ENCODE peak calls at places on chromosomes 13 and 19, in five cellular contexts. D is AG09319; J is midbrain; F is stimulated activated CD4-positive, alpha-beta T cell treated with anti-CD3 and anti-CD28 coated beads, Interleukin-2, amount 100 ng/mL, for 24 hours; W is T-cell. H is an unnamed sample.

GRCh38 chr19:6264077-6264445 is 15.7 kb downstream of the MLLT1 start:
- DNase-seq in D (no peak), J (no peak), F (no peak), W (no peak), H (no peak)

GRCh38 chr19:35212241-35212640 is 16.3 kb downstream of the FAM187B start:
- DNase-seq in D (no peak), J (no peak), F (no peak), W (no peak), H (no peak)

GRCh38 chr13:30038884-30039283 is 188.5 kb upstream of the UBL3 start:
- DNase-seq in D (peak), J (no peak), F (no peak), W (no peak), H (no peak)

GRCh38 chr19:2582984-2583956 is 107.3 kb downstream of the GADD45B start:
- DNase-seq in D (no peak), J (no peak), F (no peak), W (no peak), H (no peak)

GRCh38 chr19:40862785-40863184 is 12.5 kb upstream of the CYP2A6 start:
- DNase-seq in D (peak), J (no peak), F (no peak), W (no peak), H (no peak)

GRCh38 chr19:31118292-31118925 is 230.8 kb downstream of the TSHZ3 start:
- DNase-seq in D (no peak), J (no peak), F (no peak), W (no peak), H (no peak)

GRCh38 chr13:21478881-21479808 is 20.0 kb upstream of the ZDHHC20 start:
- DNase-seq in D (peak), J (peak), F (peak), W (peak), H (no peak)

GRCh38 chr13:26482451-26483197 is 74.9 kb upstream of the WASF3 start:
- DNase-seq in D (no peak), J (peak), F (peak), W (peak), H (peak)

GRCh38 chr19:29098863-29099481 is 114.0 kb downstream of the UQCRFS1 start:
- DNase-seq in D (peak), J (no peak), F (no peak), W (no peak), H (no peak)

GRCh38 chr19:49940482-49940791 is 11.1 kb upstream of the NUP62 start:
- DNase-seq in D (no peak), J (no peak), F (no peak), W (no peak), H (no peak)

GRCh38 chr13:111491021-111491420 is 170.6 kb downstream of the TEX29 start:
- DNase-seq in D (no peak), J (no peak), F (no peak), W (no peak), H (no peak)

GRCh38 chr19:5314012-5314906 is 26.4 kb downstream of the PTPRS start:
- DNase-seq in D (no peak), J (no peak), F (no peak), W (no peak), H (no peak)